ENCODE peak calls at places on chromosomes 4 and X, in seven cellular contexts. One of them, this sample, is unnamed.

GRCh38 chrX:20265726-20266681 is 705 bp downstream of the RPS6KA3 start:
- DNase-seq in ovary: peak; percentile 39
- DNase-seq in effector memory CD4-positive, alpha-beta T cell: peak; percentile 28
- DNase-seq in pancreas: peak; percentile 72
- DNase-seq in iPS DF 6.9: no peak
- DNase-seq in CD4-positive, CD25-positive, alpha-beta regulatory T cell: peak; percentile 44
- DNase-seq in neuronal stem cell: no peak
- DNase-seq in this sample: peak; percentile 12

GRCh38 chr4:108058685-108059440 is 69.2 kb downstream of the HADH start:
- DNase-seq in ovary: no peak
- DNase-seq in effector memory CD4-positive, alpha-beta T cell: no peak
- DNase-seq in pancreas: no peak
- DNase-seq in iPS DF 6.9: no peak
- DNase-seq in CD4-positive, CD25-positive, alpha-beta regulatory T cell: no peak
- DNase-seq in neuronal stem cell: no peak
- DNase-seq in this sample: no peak

GRCh38 chr4:8648296-8648695 is 55.7 kb downstream of the CPZ start:
- DNase-seq in ovary: no peak
- DNase-seq in effector memory CD4-positive, alpha-beta T cell: no peak
- DNase-seq in pancreas: no peak
- DNase-seq in iPS DF 6.9: no peak
- DNase-seq in CD4-positive, CD25-positive, alpha-beta regulatory T cell: no peak
- DNase-seq in neuronal stem cell: no peak
- DNase-seq in this sample: no peak

GRCh38 chr4:114043116-114043515 is 63.7 kb upstream of the ARSJ start:
- DNase-seq in ovary: no peak
- DNase-seq in effector memory CD4-positive, alpha-beta T cell: no peak
- DNase-seq in pancreas: no peak
- DNase-seq in iPS DF 6.9: no peak
- DNase-seq in CD4-positive, CD25-positive, alpha-beta regulatory T cell: no peak
- DNase-seq in neuronal stem cell: no peak
- DNase-seq in this sample: no peak

GRCh38 chr4:185143596-185143969 is 517 bp downstream of the SLC25A4 start:
- DNase-seq in ovary: peak; percentile 44
- DNase-seq in effector memory CD4-positive, alpha-beta T cell: no peak
- DNase-seq in pancreas: peak; percentile 80
- DNase-seq in iPS DF 6.9: no peak
- DNase-seq in CD4-positive, CD25-positive, alpha-beta regulatory T cell: peak; percentile 52
- DNase-seq in neuronal stem cell: no peak
- DNase-seq in this sample: no peak

GRCh38 chr4:128596844-128597243 is 212.7 kb upstream of the JADE1 start:
- DNase-seq in ovary: no peak
- DNase-seq in effector memory CD4-positive, alpha-beta T cell: no peak
- DNase-seq in pancreas: no peak
- DNase-seq in iPS DF 6.9: no peak
- DNase-seq in CD4-positive, CD25-positive, alpha-beta regulatory T cell: no peak
- DNase-seq in neuronal stem cell: no peak
- DNase-seq in this sample: no peak

GRCh38 chr4:93327346-93327745 is 501.2 kb upstream of the ATOH1 start:
- DNase-seq in ovary: no peak
- DNase-seq in effector memory CD4-positive, alpha-beta T cell: no peak
- DNase-seq in pancreas: no peak
- DNase-seq in iPS DF 6.9: no peak
- DNase-seq in CD4-positive, CD25-positive, alpha-beta regulatory T cell: no peak
- DNase-seq in neuronal stem cell: no peak
- DNase-seq in this sample: no peak

GRCh38 chr4:22962186-22962786 is 269.5 kb downstream of the GBA3 start:
- DNase-seq in ovary: no peak
- DNase-seq in effector memory CD4-positive, alpha-beta T cell: no peak
- DNase-seq in pancreas: no peak
- DNase-seq in iPS DF 6.9: peak; percentile 33
- DNase-seq in CD4-positive, CD25-positive, alpha-beta regulatory T cell: no peak
- DNase-seq in neuronal stem cell: no peak
- DNase-seq in this sample: no peak

GRCh38 chrX:35076061-35076460 is 133.5 kb downstream of the FAM47B start:
- DNase-seq in ovary: no peak
- DNase-seq in effector memory CD4-positive, alpha-beta T cell: no peak
- DNase-seq in pancreas: no peak
- DNase-seq in iPS DF 6.9: no peak
- DNase-seq in CD4-positive, CD25-positive, alpha-beta regulatory T cell: no peak
- DNase-seq in neuronal stem cell: no peak
- DNase-seq in this sample: no peak

GRCh38 chrX:50903387-50904027 is 7.0 kb upstream of the BMP15 start:
- DNase-seq in ovary: no peak
- DNase-seq in effector memory CD4-positive, alpha-beta T cell: no peak
- DNase-seq in pancreas: no peak
- DNase-seq in iPS DF 6.9: no peak
- DNase-seq in CD4-positive, CD25-positive, alpha-beta regulatory T cell: peak; percentile 31
- DNase-seq in neuronal stem cell: peak; percentile 20
- DNase-seq in this sample: no peak

GRCh38 chrX:47751670-47752069 is 85.0 kb upstream of the ZNF81 start:
- DNase-seq in ovary: no peak
- DNase-seq in effector memory CD4-positive, alpha-beta T cell: no peak
- DNase-seq in pancreas: peak; percentile 69
- DNase-seq in iPS DF 6.9: peak; percentile 9
- DNase-seq in CD4-positive, CD25-positive, alpha-beta regulatory T cell: peak; percentile 38
- DNase-seq in neuronal stem cell: no peak
- DNase-seq in this sample: no peak

GRCh38 chrX:33741807-33742206 is 390.3 kb downstream of the FAM47A start:
- DNase-seq in ovary: no peak
- DNase-seq in effector memory CD4-positive, alpha-beta T cell: no peak
- DNase-seq in pancreas: peak; percentile 39
- DNase-seq in iPS DF 6.9: no peak
- DNase-seq in CD4-positive, CD25-positive, alpha-beta regulatory T cell: no peak
- DNase-seq in neuronal stem cell: no peak
- DNase-seq in this sample: no peak

GRCh38 chrX:155313766-155314165 is 20.6 kb downstream of the CLIC2 start:
- DNase-seq in ovary: no peak
- DNase-seq in effector memory CD4-positive, alpha-beta T cell: no peak
- DNase-seq in pancreas: no peak
- DNase-seq in iPS DF 6.9: no peak
- DNase-seq in CD4-positive, CD25-positive, alpha-beta regulatory T cell: no peak
- DNase-seq in neuronal stem cell: no peak
- DNase-seq in this sample: no peak

GRCh38 chr4:184471872-184472539 is 2.3 kb downstream of the IRF2 start:
- DNase-seq in ovary: no peak
- DNase-seq in effector memory CD4-positive, alpha-beta T cell: no peak
- DNase-seq in pancreas: no peak
- DNase-seq in iPS DF 6.9: no peak
- DNase-seq in CD4-positive, CD25-positive, alpha-beta regulatory T cell: peak; percentile 57
- DNase-seq in neuronal stem cell: no peak
- DNase-seq in this sample: no peak

GRCh38 chr4:7297374-7297773 is 105.0 kb downstream of the SORCS2 start:
- DNase-seq in ovary: no peak
- DNase-seq in effector memory CD4-positive, alpha-beta T cell: no peak
- DNase-seq in pancreas: no peak
- DNase-seq in iPS DF 6.9: no peak
- DNase-seq in CD4-positive, CD25-positive, alpha-beta regulatory T cell: no peak
- DNase-seq in neuronal stem cell: no peak
- DNase-seq in this sample: no peak

GRCh38 chr4:12729384-12729783 is 754.8 kb downstream of the RAB28 start:
- DNase-seq in ovary: no peak
- DNase-seq in effector memory CD4-positive, alpha-beta T cell: no peak
- DNase-seq in pancreas: no peak
- DNase-seq in iPS DF 6.9: no peak
- DNase-seq in CD4-positive, CD25-positive, alpha-beta regulatory T cell: peak; percentile 20
- DNase-seq in neuronal stem cell: no peak
- DNase-seq in this sample: no peak

GRCh38 chr4:134313591-134313990 is 112.0 kb upstream of the PABPC4L start:
- DNase-seq in ovary: no peak
- DNase-seq in effector memory CD4-positive, alpha-beta T cell: no peak
- DNase-seq in pancreas: no peak
- DNase-seq in iPS DF 6.9: no peak
- DNase-seq in CD4-positive, CD25-positive, alpha-beta regulatory T cell: no peak
- DNase-seq in neuronal stem cell: no peak
- DNase-seq in this sample: no peak

GRCh38 chr4:91837608-91838029 is 466.1 kb upstream of the GRID2 start:
- DNase-seq in ovary: no peak
- DNase-seq in effector memory CD4-positive, alpha-beta T cell: no peak
- DNase-seq in pancreas: no peak
- DNase-seq in iPS DF 6.9: no peak
- DNase-seq in CD4-positive, CD25-positive, alpha-beta regulatory T cell: no peak
- DNase-seq in neuronal stem cell: no peak
- DNase-seq in this sample: no peak

GRCh38 chr4:182741054-182741453 is 176.1 kb downstream of the DCTD start:
- DNase-seq in ovary: no peak
- DNase-seq in effector memory CD4-positive, alpha-beta T cell: no peak
- DNase-seq in pancreas: no peak
- DNase-seq in iPS DF 6.9: no peak
- DNase-seq in CD4-positive, CD25-positive, alpha-beta regulatory T cell: no peak
- DNase-seq in neuronal stem cell: no peak
- DNase-seq in this sample: no peak

GRCh38 chr4:182743815-182744214 is 173.4 kb downstream of the DCTD start:
- DNase-seq in ovary: no peak
- DNase-seq in effector memory CD4-positive, alpha-beta T cell: no peak
- DNase-seq in pancreas: no peak
- DNase-seq in iPS DF 6.9: no peak
- DNase-seq in CD4-positive, CD25-positive, alpha-beta regulatory T cell: no peak
- DNase-seq in neuronal stem cell: no peak
- DNase-seq in this sample: no peak

GRCh38 chr4:182736207-182736606 is 181.0 kb downstream of the DCTD start:
- DNase-seq in ovary: no peak
- DNase-seq in effector memory CD4-positive, alpha-beta T cell: no peak
- DNase-seq in pancreas: no peak
- DNase-seq in iPS DF 6.9: no peak
- DNase-seq in CD4-positive, CD25-positive, alpha-beta regulatory T cell: no peak
- DNase-seq in neuronal stem cell: no peak
- DNase-seq in this sample: no peak

GRCh38 chr4:182738283-182739047 is 178.7 kb downstream of the DCTD start:
- DNase-seq in ovary: no peak
- DNase-seq in effector memory CD4-positive, alpha-beta T cell: no peak
- DNase-seq in pancreas: no peak
- DNase-seq in iPS DF 6.9: no peak
- DNase-seq in CD4-positive, CD25-positive, alpha-beta regulatory T cell: no peak
- DNase-seq in neuronal stem cell: no peak
- DNase-seq in this sample: no peak
- H3K9me3 ChIP-seq in ovary: no peaks in the 10 kb centered on the region
- H3K9me3 ChIP-seq in effector memory CD4-positive, alpha-beta T cell: no peaks in the 10 kb centered on the region
- H3K9me3 ChIP-seq in pancreas: no peaks in the 10 kb centered on the region
- H3K9me3 ChIP-seq in iPS DF 6.9: no peaks in the 10 kb centered on the region
- H3K9me3 ChIP-seq in CD4-positive, CD25-positive, alpha-beta regulatory T cell: no peaks in the 10 kb centered on the region
- H3K9me3 ChIP-seq in neuronal stem cell: peaks cover 19% of the 10 kb centered on the region
- H3K9me3 ChIP-seq in this sample: no peaks in the 10 kb centered on the region

GRCh38 chrX:73850124-73851013 is 287.4 kb downstream of the CHIC1 start:
- DNase-seq in ovary: peak; percentile 58
- DNase-seq in effector memory CD4-positive, alpha-beta T cell: no peak
- DNase-seq in pancreas: peak; percentile 72
- DNase-seq in iPS DF 6.9: no peak
- DNase-seq in CD4-positive, CD25-positive, alpha-beta regulatory T cell: peak; percentile 15
- DNase-seq in neuronal stem cell: no peak
- DNase-seq in this sample: no peak
- H3K9me3 ChIP-seq in ovary: no peaks in the 10 kb centered on the region
- H3K9me3 ChIP-seq in effector memory CD4-positive, alpha-beta T cell: no peaks in the 10 kb centered on the region
- H3K9me3 ChIP-seq in pancreas: no peaks in the 10 kb centered on the region
- H3K9me3 ChIP-seq in iPS DF 6.9: no peaks in the 10 kb centered on the region
- H3K9me3 ChIP-seq in CD4-positive, CD25-positive, alpha-beta regulatory T cell: no peaks in the 10 kb centered on the region
- H3K9me3 ChIP-seq in neuronal stem cell: no peaks in the 10 kb centered on the region
- H3K9me3 ChIP-seq in this sample: no peaks in the 10 kb centered on the region

GRCh38 chrX:13149702-13150101 is 105.3 kb upstream of the FAM9C start:
- DNase-seq in ovary: no peak
- DNase-seq in effector memory CD4-positive, alpha-beta T cell: no peak
- DNase-seq in pancreas: no peak
- DNase-seq in iPS DF 6.9: no peak
- DNase-seq in CD4-positive, CD25-positive, alpha-beta regulatory T cell: no peak
- DNase-seq in neuronal stem cell: no peak
- DNase-seq in this sample: no peak
- H3K9me3 ChIP-seq in ovary: peaks cover 4% of the 10 kb centered on the region
- H3K9me3 ChIP-seq in effector memory CD4-positive, alpha-beta T cell: peaks cover 3% of the 10 kb centered on the region
- H3K9me3 ChIP-seq in pancreas: no peaks in the 10 kb centered on the region
- H3K9me3 ChIP-seq in iPS DF 6.9: no peaks in the 10 kb centered on the region
- H3K9me3 ChIP-seq in CD4-positive, CD25-positive, alpha-beta regulatory T cell: no peaks in the 10 kb centered on the region
- H3K9me3 ChIP-seq in neuronal stem cell: peaks cover 19% of the 10 kb centered on the region
- H3K9me3 ChIP-seq in this sample: no peaks in the 10 kb centered on the region

GRCh38 chrX:82648062-82648461 is 860.0 kb upstream of the POU3F4 start:
- DNase-seq in ovary: no peak
- DNase-seq in effector memory CD4-positive, alpha-beta T cell: no peak
- DNase-seq in pancreas: no peak
- DNase-seq in iPS DF 6.9: no peak
- DNase-seq in CD4-positive, CD25-positive, alpha-beta regulatory T cell: no peak
- DNase-seq in neuronal stem cell: no peak
- DNase-seq in this sample: no peak

GRCh38 chrX:82649645-82650044 is 858.4 kb upstream of the POU3F4 start:
- DNase-seq in ovary: no peak
- DNase-seq in effector memory CD4-positive, alpha-beta T cell: no peak
- DNase-seq in pancreas: no peak
- DNase-seq in iPS DF 6.9: no peak
- DNase-seq in CD4-positive, CD25-positive, alpha-beta regulatory T cell: no peak
- DNase-seq in neuronal stem cell: no peak
- DNase-seq in this sample: no peak
- H3K9me3 ChIP-seq in ovary: no peaks in the 10 kb centered on the region
- H3K9me3 ChIP-seq in effector memory CD4-positive, alpha-beta T cell: no peaks in the 10 kb centered on the region
- H3K9me3 ChIP-seq in pancreas: no peaks in the 10 kb centered on the region
- H3K9me3 ChIP-seq in iPS DF 6.9: no peaks in the 10 kb centered on the region
- H3K9me3 ChIP-seq in CD4-positive, CD25-positive, alpha-beta regulatory T cell: no peaks in the 10 kb centered on the region
- H3K9me3 ChIP-seq in neuronal stem cell: no peaks in the 10 kb centered on the region
- H3K9me3 ChIP-seq in this sample: no peaks in the 10 kb centered on the region

GRCh38 chr4:49058306-49058705 is 72.2 kb downstream of the CWH43 start:
- DNase-seq in ovary: no peak
- DNase-seq in effector memory CD4-positive, alpha-beta T cell: no peak
- DNase-seq in pancreas: no peak
- DNase-seq in iPS DF 6.9: no peak
- DNase-seq in CD4-positive, CD25-positive, alpha-beta regulatory T cell: no peak
- DNase-seq in neuronal stem cell: no peak
- DNase-seq in this sample: no peak
- H3K9me3 ChIP-seq in ovary: no peaks in the 10 kb centered on the region
- H3K9me3 ChIP-seq in effector memory CD4-positive, alpha-beta T cell: no peaks in the 10 kb centered on the region
- H3K9me3 ChIP-seq in pancreas: no peaks in the 10 kb centered on the region
- H3K9me3 ChIP-seq in iPS DF 6.9: peaks cover 9% of the 10 kb centered on the region
- H3K9me3 ChIP-seq in CD4-positive, CD25-positive, alpha-beta regulatory T cell: peaks cover 15% of the 10 kb centered on the region
- H3K9me3 ChIP-seq in neuronal stem cell: no peaks in the 10 kb centered on the region
- H3K9me3 ChIP-seq in this sample: no peaks in the 10 kb centered on the region

DNA sequence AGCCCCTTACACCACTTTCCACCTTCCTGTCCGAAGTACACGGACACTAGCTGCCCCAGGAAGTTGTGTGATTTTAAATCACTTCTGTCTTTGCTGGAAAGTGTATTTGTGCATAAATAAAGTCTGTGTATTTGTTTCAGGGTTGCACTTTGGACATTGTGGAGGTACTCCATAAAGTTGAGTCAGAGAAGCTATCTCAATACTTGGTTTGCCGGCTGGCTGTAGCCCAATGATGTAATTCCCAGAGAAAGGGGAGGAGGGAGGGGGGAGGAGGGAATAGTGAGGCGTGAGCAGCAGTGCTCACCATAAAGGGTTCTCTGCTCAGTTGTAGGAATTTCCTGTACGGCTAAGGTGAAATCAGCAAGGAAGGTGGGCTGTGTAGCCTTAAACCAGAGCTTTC is 7.5 kb downstream of the APEX2 start:
- DNase-seq in ovary: peak; percentile 74
- DNase-seq in effector memory CD4-positive, alpha-beta T cell: no peak
- DNase-seq in pancreas: no peak
- DNase-seq in iPS DF 6.9: no peak
- DNase-seq in CD4-positive, CD25-positive, alpha-beta regulatory T cell: no peak
- DNase-seq in neuronal stem cell: no peak
- DNase-seq in this sample: no peak
- H3K9me3 ChIP-seq in ovary: no peaks in the 10 kb centered on the region
- H3K9me3 ChIP-seq in effector memory CD4-positive, alpha-beta T cell: no peaks in the 10 kb centered on the region
- H3K9me3 ChIP-seq in pancreas: no peaks in the 10 kb centered on the region
- H3K9me3 ChIP-seq in iPS DF 6.9: no peaks in the 10 kb centered on the region
- H3K9me3 ChIP-seq in CD4-positive, CD25-positive, alpha-beta regulatory T cell: no peaks in the 10 kb centered on the region
- H3K9me3 ChIP-seq in neuronal stem cell: no peaks in the 10 kb centered on the region
- H3K9me3 ChIP-seq in this sample: no peaks in the 10 kb centered on the region